ENCODE peak calls at places on chromosome 18, in ten cellular contexts. W is midbrain; Z is stimulated activated CD8-positive, alpha-beta memory T cell treated with anti-CD3 and anti-CD28 coated beads, Interleukin-4, amount 100 ng/mL, for 1 hour; O is activated CD4-positive, alpha-beta T cell treated with anti-CD3 and anti-CD28 coated beads, Interleukin-2, amount 10 ng/mL, durations not matched to agents 7 days and 5 days; T is stimulated activated naive CD8-positive, alpha-beta T cell treated with anti-CD3 and anti-CD28 coated beads, Interleukin-15, amount 100 ng/mL, for 72 hours; X is spleen; Q is SK-N-DZ; A is pons; R is astrocyte; D is B cell. B is an unnamed sample.
A peak's percentile ranks its signal among the peaks of the same experiment; 100 is the strongest.

GRCh38 chr18:51767293-51767692 is 569.8 kb upstream of the MEX3C start:
- DNase-seq in W (no peak), Z (no peak), O (no peak), T (no peak), X (no peak), Q (no peak), A (no peak), R (no peak), D (no peak), B (no peak)

GRCh38 chr18:79615091-79615490 is 64.5 kb upstream of the CTDP1 start:
- DNase-seq in W (no peak), Z (no peak), O (no peak), T (no peak), X (peak; percentile 42), Q (no peak), A (no peak), R (no peak), D (no peak), B (no peak)

GRCh38 chr18:21099442-21099841 is 12.2 kb downstream of the ROCK1 start:
- DNase-seq in W (no peak), Z (no peak), O (no peak), T (no peak), X (peak; percentile 80), Q (no peak), A (no peak), R (no peak), D (peak; percentile 58), B (no peak)

GRCh38 chr18:50866765-50867164 is 12.2 kb upstream of the ME2 start:
- DNase-seq in W (peak; percentile 52), Z (no peak), O (no peak), T (no peak), X (no peak), Q (no peak), A (peak; percentile 51), R (no peak), D (no peak), B (no peak)

GRCh38 chr18:8732442-8733360 is 27.3 kb downstream of the MTCL1 start:
- DNase-seq in W (no peak), Z (no peak), O (no peak), T (no peak), X (no peak), Q (no peak), A (no peak), R (no peak), D (no peak), B (no peak)

GRCh38 chr18:37565138-37565984 is at the start of gene CELF4:
- DNase-seq in W (peak; percentile 42), Z (no peak), O (no peak), T (no peak), X (peak; percentile 74), Q (peak; percentile 76), A (peak; percentile 51), R (no peak), D (no peak), B (no peak)

GRCh38 chr18:63736856-63737255 is 34.1 kb downstream of the SERPINB11 start:
- DNase-seq in W (no peak), Z (no peak), O (no peak), T (no peak), X (no peak), Q (no peak), A (no peak), R (no peak), D (no peak), B (no peak)

GRCh38 chr18:55422456-55423185 is 165.4 kb downstream of the TCF4 start:
- DNase-seq in W (no peak), Z (no peak), O (no peak), T (no peak), X (no peak), Q (no peak), A (peak; percentile 82), R (peak; percentile 66), D (peak; percentile 36), B (no peak)

GRCh38 chr18:40980171-40980570 is 974.9 kb upstream of the PIK3C3 start:
- DNase-seq in W (no peak), Z (no peak), O (no peak), T (no peak), X (no peak), Q (no peak), A (no peak), R (peak; percentile 3), D (no peak), B (no peak)

GRCh38 chr18:58194028-58194427 is 150.0 kb downstream of the NEDD4L start:
- DNase-seq in W (no peak), Z (no peak), O (no peak), T (no peak), X (no peak), Q (peak; percentile 64), A (no peak), R (no peak), D (no peak), B (no peak)

GRCh38 chr18:24995056-24995455 is 356.9 kb downstream of the ZNF521 start:
- DNase-seq in W (no peak), Z (no peak), O (no peak), T (no peak), X (no peak), Q (no peak), A (no peak), R (peak; percentile 48), D (no peak), B (no peak)

GRCh38 chr18:25921677-25922421 is 168.6 kb downstream of the SS18 start:
- DNase-seq in W (no peak), Z (no peak), O (peak; percentile 55), T (peak; percentile 32), X (no peak), Q (peak; percentile 67), A (no peak), R (no peak), D (peak; percentile 56), B (peak; percentile 58)

GRCh38 chr18:59696311-59697235 is 650 bp downstream of the CCBE1 start:
- DNase-seq in W (no peak), Z (no peak), O (no peak), T (peak; percentile 15), X (no peak), Q (no peak), A (no peak), R (peak; percentile 59), D (no peak), B (no peak)

GRCh38 chr18:4286256-4286655 is 168.9 kb downstream of the DLGAP1 start:
- DNase-seq in W (no peak), Z (no peak), O (no peak), T (no peak), X (no peak), Q (no peak), A (no peak), R (no peak), D (no peak), B (no peak)

GRCh38 chr18:10195529-10195928 is 258.9 kb upstream of the APCDD1 start:
- DNase-seq in W (no peak), Z (no peak), O (no peak), T (no peak), X (no peak), Q (no peak), A (no peak), R (no peak), D (no peak), B (no peak)

B was measured in activated CD8-positive, alpha-beta T cell treated with anti-CD3 and anti-CD28 coated beads, Interleukin-2, amount 10 ng/mL, durations not matched to agents 7 days and 5 days.